ENCODE peak calls at places on chromosomes 5 and 9, in eight cellular contexts. One of them, this sample, is unnamed.

GRCh38 chr9:69380811-69381210 is 55.8 kb downstream of the ENTREP1 start:
- DNase-seq in epithelial cell of esophagus: peak; percentile 53
- DNase-seq in left kidney: no peak
- DNase-seq in midbrain: no peak
- DNase-seq in NCI-H2171 treated with DMSO at 0.1 percent for 48 hours: no peak
- DNase-seq in testis: no peak
- DNase-seq in ovary: no peak
- DNase-seq in nephron progenitor cell: no peak
- DNase-seq in this sample: no peak

GRCh38 chr9:25830381-25830780 is 152.1 kb upstream of the TUSC1 start:
- DNase-seq in epithelial cell of esophagus: no peak
- DNase-seq in left kidney: no peak
- DNase-seq in midbrain: no peak
- DNase-seq in NCI-H2171 treated with DMSO at 0.1 percent for 48 hours: no peak
- DNase-seq in testis: no peak
- DNase-seq in ovary: no peak
- DNase-seq in nephron progenitor cell: no peak
- DNase-seq in this sample: no peak

GRCh38 chr5:65776707-65777141 is 54.7 kb downstream of the NLN start:
- DNase-seq in epithelial cell of esophagus: no peak
- DNase-seq in left kidney: no peak
- DNase-seq in midbrain: no peak
- DNase-seq in NCI-H2171 treated with DMSO at 0.1 percent for 48 hours: no peak
- DNase-seq in testis: no peak
- DNase-seq in ovary: no peak
- DNase-seq in nephron progenitor cell: no peak
- DNase-seq in this sample: no peak

GRCh38 chr5:76816110-76816831 is 2.6 kb upstream of the F2RL1 start:
- DNase-seq in epithelial cell of esophagus: peak; percentile 50
- DNase-seq in left kidney: no peak
- DNase-seq in midbrain: no peak
- DNase-seq in NCI-H2171 treated with DMSO at 0.1 percent for 48 hours: no peak
- DNase-seq in testis: no peak
- DNase-seq in ovary: no peak
- DNase-seq in nephron progenitor cell: no peak
- DNase-seq in this sample: no peak

GRCh38 chr9:79883073-79883645 is 311.4 kb downstream of the TLE4 start:
- DNase-seq in epithelial cell of esophagus: no peak
- DNase-seq in left kidney: no peak
- DNase-seq in midbrain: no peak
- DNase-seq in NCI-H2171 treated with DMSO at 0.1 percent for 48 hours: no peak
- DNase-seq in testis: no peak
- DNase-seq in ovary: no peak
- DNase-seq in nephron progenitor cell: no peak
- DNase-seq in this sample: no peak

GRCh38 chr5:5146530-5147160 is 6.5 kb downstream of the ADAMTS16 start:
- DNase-seq in epithelial cell of esophagus: no peak
- DNase-seq in left kidney: no peak
- DNase-seq in midbrain: no peak
- DNase-seq in NCI-H2171 treated with DMSO at 0.1 percent for 48 hours: no peak
- DNase-seq in testis: no peak
- DNase-seq in ovary: peak; percentile 35
- DNase-seq in nephron progenitor cell: no peak
- DNase-seq in this sample: no peak

GRCh38 chr5:30368064-30368463 is 825.4 kb upstream of the CDH6 start:
- DNase-seq in epithelial cell of esophagus: no peak
- DNase-seq in left kidney: no peak
- DNase-seq in midbrain: no peak
- DNase-seq in NCI-H2171 treated with DMSO at 0.1 percent for 48 hours: no peak
- DNase-seq in testis: no peak
- DNase-seq in ovary: no peak
- DNase-seq in nephron progenitor cell: no peak
- DNase-seq in this sample: no peak

GRCh38 chr5:75716715-75717081 is 539 bp downstream of the POC5 start:
- DNase-seq in epithelial cell of esophagus: no peak
- DNase-seq in left kidney: no peak
- DNase-seq in midbrain: no peak
- DNase-seq in NCI-H2171 treated with DMSO at 0.1 percent for 48 hours: no peak
- DNase-seq in testis: no peak
- DNase-seq in ovary: no peak
- DNase-seq in nephron progenitor cell: peak; percentile 31
- DNase-seq in this sample: no peak

GRCh38 chr5:103270581-103270980 is 12.0 kb downstream of the MACIR start:
- DNase-seq in epithelial cell of esophagus: no peak
- DNase-seq in left kidney: no peak
- DNase-seq in midbrain: no peak
- DNase-seq in NCI-H2171 treated with DMSO at 0.1 percent for 48 hours: no peak
- DNase-seq in testis: no peak
- DNase-seq in ovary: no peak
- DNase-seq in nephron progenitor cell: no peak
- DNase-seq in this sample: no peak

GRCh38 chr5:1315709-1316587 is 21.1 kb upstream of the TERT start:
- DNase-seq in epithelial cell of esophagus: peak; percentile 82
- DNase-seq in left kidney: peak; percentile 88
- DNase-seq in midbrain: no peak
- DNase-seq in NCI-H2171 treated with DMSO at 0.1 percent for 48 hours: peak; percentile 97
- DNase-seq in testis: peak; percentile 11
- DNase-seq in ovary: no peak
- DNase-seq in nephron progenitor cell: peak; percentile 5
- DNase-seq in this sample: peak; percentile 25